ENCODE peak calls at places on chromosomes 5 and 9, in seven cellular contexts. One of them, this sample, is unnamed.

GRCh38 chr5:143316844-143317631 is 86.4 kb downstream of the NR3C1 start:
- DNase-seq in CD8-positive, alpha-beta memory T cell: no peak
- DNase-seq in Peyer's patch: no peak
- DNase-seq in cardiac muscle cell: no peak
- DNase-seq in left lung: no peak
- DNase-seq in mesendoderm: no peak
- DNase-seq in effector memory CD4-positive, alpha-beta T cell: no peak
- DNase-seq in this sample: no peak

GRCh38 chr5:139700711-139701693 is 52.9 kb downstream of the CXXC5 start:
- DNase-seq in Peyer's patch: no peak
- DNase-seq in mesendoderm: peak; percentile 97
- DNase-seq in CD8-positive, alpha-beta memory T cell: no peak
- DNase-seq in cardiac muscle cell: no peak
- DNase-seq in left lung: no peak
- DNase-seq in effector memory CD4-positive, alpha-beta T cell: no peak
- DNase-seq in this sample: no peak

GRCh38 chr5:58458851-58459275 is 1.0 kb downstream of the PLK2 start:
- DNase-seq in Peyer's patch: no peak
- DNase-seq in CD8-positive, alpha-beta memory T cell: no peak
- DNase-seq in cardiac muscle cell: no peak
- DNase-seq in effector memory CD4-positive, alpha-beta T cell: no peak
- DNase-seq in left lung: no peak
- DNase-seq in mesendoderm: peak; percentile 75
- DNase-seq in this sample: peak; percentile 12

GRCh38 chr5:150623152-150623877 is 17.1 kb upstream of the SYNPO start:
- DNase-seq in effector memory CD4-positive, alpha-beta T cell: no peak
- DNase-seq in CD8-positive, alpha-beta memory T cell: no peak
- DNase-seq in mesendoderm: no peak
- DNase-seq in cardiac muscle cell: no peak
- DNase-seq in left lung: no peak
- DNase-seq in Peyer's patch: no peak
- DNase-seq in this sample: no peak

GRCh38 chr9:115952667-115953316 is 200.8 kb upstream of the PAPPA start:
- DNase-seq in cardiac muscle cell: no peak
- DNase-seq in CD8-positive, alpha-beta memory T cell: no peak
- DNase-seq in Peyer's patch: no peak
- DNase-seq in mesendoderm: no peak
- DNase-seq in left lung: no peak
- DNase-seq in effector memory CD4-positive, alpha-beta T cell: no peak
- DNase-seq in this sample: no peak

GRCh38 chr9:108842610-108843295 is 13.0 kb downstream of the ACTL7B start:
- DNase-seq in CD8-positive, alpha-beta memory T cell: no peak
- DNase-seq in effector memory CD4-positive, alpha-beta T cell: no peak
- DNase-seq in left lung: no peak
- DNase-seq in mesendoderm: no peak
- DNase-seq in Peyer's patch: no peak
- DNase-seq in cardiac muscle cell: no peak
- DNase-seq in this sample: no peak

GRCh38 chr5:150487199-150488061 is 20.5 kb upstream of the NDST1 start:
- DNase-seq in Peyer's patch: no peak
- DNase-seq in left lung: no peak
- DNase-seq in mesendoderm: no peak
- DNase-seq in cardiac muscle cell: no peak
- DNase-seq in CD8-positive, alpha-beta memory T cell: no peak
- DNase-seq in effector memory CD4-positive, alpha-beta T cell: no peak
- DNase-seq in this sample: no peak

GRCh38 chr5:36073595-36074216 is 7.0 kb upstream of the UGT3A2 start:
- DNase-seq in effector memory CD4-positive, alpha-beta T cell: no peak
- DNase-seq in mesendoderm: peak; percentile 86
- DNase-seq in cardiac muscle cell: peak; percentile 41
- DNase-seq in CD8-positive, alpha-beta memory T cell: no peak
- DNase-seq in Peyer's patch: no peak
- DNase-seq in left lung: no peak
- DNase-seq in this sample: no peak

GRCh38 chr9:112541690-112542089 is 55.1 kb downstream of the KIAA1958 start:
- DNase-seq in mesendoderm: no peak
- DNase-seq in cardiac muscle cell: no peak
- DNase-seq in left lung: no peak
- DNase-seq in Peyer's patch: no peak
- DNase-seq in effector memory CD4-positive, alpha-beta T cell: no peak
- DNase-seq in CD8-positive, alpha-beta memory T cell: no peak
- DNase-seq in this sample: no peak

GRCh38 chr9:128344931-128345605 is 4.7 kb downstream of the SLC27A4 start:
- DNase-seq in effector memory CD4-positive, alpha-beta T cell: no peak
- DNase-seq in Peyer's patch: no peak
- DNase-seq in CD8-positive, alpha-beta memory T cell: no peak
- DNase-seq in cardiac muscle cell: no peak
- DNase-seq in mesendoderm: no peak
- DNase-seq in left lung: no peak
- DNase-seq in this sample: no peak

GRCh38 chr9:33190021-33190420 is 22.9 kb upstream of the B4GALT1 start:
- DNase-seq in effector memory CD4-positive, alpha-beta T cell: no peak
- DNase-seq in cardiac muscle cell: no peak
- DNase-seq in CD8-positive, alpha-beta memory T cell: no peak
- DNase-seq in mesendoderm: no peak
- DNase-seq in left lung: no peak
- DNase-seq in Peyer's patch: no peak
- DNase-seq in this sample: no peak
- H3K4me1 ChIP-seq in effector memory CD4-positive, alpha-beta T cell: no peaks in the 10 kb centered on the region
- H3K4me1 ChIP-seq in cardiac muscle cell: peaks cover 26% of the 10 kb centered on the region
- H3K4me1 ChIP-seq in CD8-positive, alpha-beta memory T cell: no peaks in the 10 kb centered on the region
- H3K4me1 ChIP-seq in mesendoderm: peaks cover 2% of the 10 kb centered on the region
- H3K4me1 ChIP-seq in left lung: no peaks in the 10 kb centered on the region
- H3K4me1 ChIP-seq in Peyer's patch: no peaks in the 10 kb centered on the region
- H3K4me1 ChIP-seq in this sample: no peaks in the 10 kb centered on the region

GRCh38 chr5:93603191-93603590 is 20.2 kb downstream of the NR2F1 start:
- DNase-seq in cardiac muscle cell: no peak
- DNase-seq in CD8-positive, alpha-beta memory T cell: no peak
- DNase-seq in left lung: no peak
- DNase-seq in effector memory CD4-positive, alpha-beta T cell: no peak
- DNase-seq in Peyer's patch: no peak
- DNase-seq in mesendoderm: no peak
- DNase-seq in this sample: no peak

GRCh38 chr5:93601053-93601429 is 18.0 kb downstream of the NR2F1 start:
- DNase-seq in CD8-positive, alpha-beta memory T cell: no peak
- DNase-seq in cardiac muscle cell: no peak
- DNase-seq in effector memory CD4-positive, alpha-beta T cell: no peak
- DNase-seq in mesendoderm: no peak
- DNase-seq in Peyer's patch: no peak
- DNase-seq in left lung: no peak
- DNase-seq in this sample: no peak

GRCh38 chr5:93603711-93604118 is 20.7 kb downstream of the NR2F1 start:
- DNase-seq in CD8-positive, alpha-beta memory T cell: no peak
- DNase-seq in left lung: no peak
- DNase-seq in effector memory CD4-positive, alpha-beta T cell: no peak
- DNase-seq in Peyer's patch: no peak
- DNase-seq in cardiac muscle cell: no peak
- DNase-seq in mesendoderm: no peak
- DNase-seq in this sample: no peak

GRCh38 chr5:93601433-93602175 is 18.6 kb downstream of the NR2F1 start:
- DNase-seq in effector memory CD4-positive, alpha-beta T cell: no peak
- DNase-seq in cardiac muscle cell: no peak
- DNase-seq in CD8-positive, alpha-beta memory T cell: no peak
- DNase-seq in Peyer's patch: no peak
- DNase-seq in mesendoderm: no peak
- DNase-seq in left lung: no peak
- DNase-seq in this sample: no peak

DNA sequence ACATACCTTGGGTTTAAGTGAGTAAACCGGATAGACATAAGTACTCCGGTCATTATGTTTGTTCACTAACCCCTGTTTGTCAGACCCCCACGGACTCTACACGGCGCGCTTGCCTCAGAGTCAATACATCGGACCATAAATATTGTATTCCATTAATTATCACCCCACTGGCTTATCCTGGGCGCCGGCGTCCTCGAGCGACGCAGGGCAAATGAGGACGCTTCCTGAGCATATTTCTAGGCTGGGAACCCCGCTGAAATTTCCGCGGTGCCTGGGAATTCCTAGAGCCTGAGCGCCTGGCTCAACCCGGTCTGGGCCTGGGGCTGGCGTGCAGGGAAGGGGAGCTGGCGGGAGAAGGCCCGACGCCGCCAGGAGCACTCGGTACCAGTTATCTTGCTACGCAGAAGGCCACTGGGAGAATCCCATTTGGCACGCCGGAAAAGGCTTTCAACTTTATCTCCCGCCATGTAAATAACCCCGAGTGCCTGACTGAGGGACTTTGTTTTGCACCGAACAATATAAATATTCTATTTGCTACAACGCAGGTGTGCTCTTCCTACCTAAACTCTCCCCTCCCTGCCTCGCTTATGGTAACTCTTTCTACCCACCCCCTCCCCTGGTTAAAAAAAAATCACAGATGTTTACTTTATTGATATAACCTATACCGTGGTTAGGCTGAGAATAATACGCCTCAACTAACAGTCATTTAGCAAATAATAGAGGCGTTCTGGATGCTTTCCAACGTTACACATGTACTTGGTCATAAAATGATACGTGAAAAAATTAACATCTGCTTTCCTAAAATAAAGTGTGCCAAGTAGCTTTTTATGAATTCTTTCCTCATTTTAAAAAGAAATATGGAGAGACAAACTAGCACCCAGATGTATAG is 19.5 kb downstream of the NR2F1 start:
- DNase-seq in Peyer's patch: no peak
- DNase-seq in CD8-positive, alpha-beta memory T cell: no peak
- DNase-seq in left lung: peak; percentile 54
- DNase-seq in effector memory CD4-positive, alpha-beta T cell: no peak
- DNase-seq in mesendoderm: peak; percentile 90
- DNase-seq in cardiac muscle cell: peak; percentile 42
- DNase-seq in this sample: no peak
- H3K4me3 ChIP-seq in Peyer's patch: no peak overlapping the region
- H3K4me3 ChIP-seq in CD8-positive, alpha-beta memory T cell: no peak overlapping the region
- H3K4me3 ChIP-seq in left lung: no peak overlapping the region
- H3K4me3 ChIP-seq in effector memory CD4-positive, alpha-beta T cell: no peak overlapping the region
- H3K4me3 ChIP-seq in mesendoderm: no peak overlapping the region
- H3K4me3 ChIP-seq in cardiac muscle cell: no peak overlapping the region
- H3K4me3 ChIP-seq in this sample: no peak overlapping the region

GRCh38 chr9:84823426-84824271 is 154.1 kb downstream of the NTRK2 start:
- DNase-seq in CD8-positive, alpha-beta memory T cell: no peak
- DNase-seq in cardiac muscle cell: no peak
- DNase-seq in mesendoderm: no peak
- DNase-seq in effector memory CD4-positive, alpha-beta T cell: no peak
- DNase-seq in left lung: no peak
- DNase-seq in Peyer's patch: no peak
- DNase-seq in this sample: no peak

GRCh38 chr9:84829997-84830696 is 160.6 kb downstream of the NTRK2 start:
- DNase-seq in left lung: no peak
- DNase-seq in Peyer's patch: no peak
- DNase-seq in cardiac muscle cell: no peak
- DNase-seq in CD8-positive, alpha-beta memory T cell: no peak
- DNase-seq in effector memory CD4-positive, alpha-beta T cell: no peak
- DNase-seq in mesendoderm: no peak
- DNase-seq in this sample: no peak

GRCh38 chr9:84822589-84823233 is 153.2 kb downstream of the NTRK2 start:
- DNase-seq in left lung: no peak
- DNase-seq in cardiac muscle cell: no peak
- DNase-seq in Peyer's patch: no peak
- DNase-seq in CD8-positive, alpha-beta memory T cell: no peak
- DNase-seq in mesendoderm: peak; percentile 52
- DNase-seq in effector memory CD4-positive, alpha-beta T cell: no peak
- DNase-seq in this sample: no peak

GRCh38 chr9:84828101-84828500 is 158.6 kb downstream of the NTRK2 start:
- DNase-seq in cardiac muscle cell: no peak
- DNase-seq in effector memory CD4-positive, alpha-beta T cell: no peak
- DNase-seq in CD8-positive, alpha-beta memory T cell: no peak
- DNase-seq in mesendoderm: no peak
- DNase-seq in Peyer's patch: no peak
- DNase-seq in left lung: no peak
- DNase-seq in this sample: no peak

GRCh38 chr9:84827248-84827786 is 157.8 kb downstream of the NTRK2 start:
- DNase-seq in left lung: no peak
- DNase-seq in CD8-positive, alpha-beta memory T cell: no peak
- DNase-seq in Peyer's patch: no peak
- DNase-seq in mesendoderm: no peak
- DNase-seq in cardiac muscle cell: no peak
- DNase-seq in effector memory CD4-positive, alpha-beta T cell: no peak
- DNase-seq in this sample: no peak
- H3K27ac ChIP-seq in left lung: no peak overlapping the region
- H3K27ac ChIP-seq in CD8-positive, alpha-beta memory T cell: no peak overlapping the region
- H3K27ac ChIP-seq in Peyer's patch: no peak overlapping the region
- H3K27ac ChIP-seq in mesendoderm: no peak overlapping the region
- H3K27ac ChIP-seq in cardiac muscle cell: no peak overlapping the region
- H3K27ac ChIP-seq in effector memory CD4-positive, alpha-beta T cell: no peak overlapping the region
- H3K27ac ChIP-seq in this sample: no peak overlapping the region

GRCh38 chr9:130779153-130779855 is 55.8 kb upstream of the ABL1 start:
- DNase-seq in mesendoderm: no peak
- DNase-seq in CD8-positive, alpha-beta memory T cell: no peak
- DNase-seq in Peyer's patch: no peak
- DNase-seq in effector memory CD4-positive, alpha-beta T cell: no peak
- DNase-seq in left lung: no peak
- DNase-seq in cardiac muscle cell: no peak
- DNase-seq in this sample: no peak

GRCh38 chr9:130780865-130781504 is 54.1 kb upstream of the ABL1 start:
- DNase-seq in CD8-positive, alpha-beta memory T cell: no peak
- DNase-seq in left lung: no peak
- DNase-seq in Peyer's patch: no peak
- DNase-seq in effector memory CD4-positive, alpha-beta T cell: no peak
- DNase-seq in mesendoderm: no peak
- DNase-seq in cardiac muscle cell: no peak
- DNase-seq in this sample: no peak

GRCh38 chr9:130785053-130785452 is 50.0 kb upstream of the ABL1 start:
- DNase-seq in left lung: no peak
- DNase-seq in Peyer's patch: no peak
- DNase-seq in mesendoderm: no peak
- DNase-seq in CD8-positive, alpha-beta memory T cell: no peak
- DNase-seq in cardiac muscle cell: peak; percentile 20
- DNase-seq in effector memory CD4-positive, alpha-beta T cell: no peak
- DNase-seq in this sample: no peak

GRCh38 chr9:130782883-130783537 is 52.0 kb upstream of the ABL1 start:
- DNase-seq in Peyer's patch: no peak
- DNase-seq in mesendoderm: no peak
- DNase-seq in left lung: no peak
- DNase-seq in effector memory CD4-positive, alpha-beta T cell: no peak
- DNase-seq in CD8-positive, alpha-beta memory T cell: no peak
- DNase-seq in cardiac muscle cell: no peak
- DNase-seq in this sample: no peak

DNA sequence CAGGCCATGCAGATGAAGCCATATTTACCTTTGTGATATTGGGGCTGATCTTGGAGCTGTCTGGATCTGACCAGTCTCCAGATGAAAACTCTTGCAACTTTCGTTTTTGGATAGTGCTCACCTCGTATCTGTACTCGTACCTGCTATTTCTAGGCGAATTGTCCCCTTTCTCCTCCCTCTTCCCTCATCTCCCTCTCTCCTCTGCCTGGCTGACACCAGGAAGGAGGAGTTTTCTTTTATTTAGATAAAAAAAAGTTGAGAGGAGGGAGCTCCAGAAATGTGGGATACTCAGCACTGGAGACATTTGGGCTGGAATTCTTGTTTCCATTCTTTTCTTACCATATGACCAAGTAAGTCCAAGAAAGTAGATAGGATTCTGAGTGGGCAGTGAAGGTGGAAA is 54.6 kb upstream of the ABL1 start:
- DNase-seq in CD8-positive, alpha-beta memory T cell: no peak
- DNase-seq in Peyer's patch: no peak
- DNase-seq in effector memory CD4-positive, alpha-beta T cell: no peak
- DNase-seq in left lung: no peak
- DNase-seq in mesendoderm: no peak
- DNase-seq in cardiac muscle cell: no peak
- DNase-seq in this sample: no peak
- H3K4me1 ChIP-seq in CD8-positive, alpha-beta memory T cell: no peaks in the 10 kb centered on the region
- H3K4me1 ChIP-seq in Peyer's patch: no peaks in the 10 kb centered on the region
- H3K4me1 ChIP-seq in effector memory CD4-positive, alpha-beta T cell: no peaks in the 10 kb centered on the region
- H3K4me1 ChIP-seq in left lung: no peaks in the 10 kb centered on the region
- H3K4me1 ChIP-seq in mesendoderm: no peaks in the 10 kb centered on the region
- H3K4me1 ChIP-seq in cardiac muscle cell: peaks cover 11% of the 10 kb centered on the region
- H3K4me1 ChIP-seq in this sample: no peaks in the 10 kb centered on the region

This sample was measured in naive thymus-derived CD4-positive, alpha-beta T cell.